ENCODE peak calls at places on chromosomes 2 and 18, in five cellular contexts. B, G, W, L and Y are unnamed samples.

GRCh38 chr18:22831441-22831904 is 101.7 kb upstream of the RBBP8 start:
- DNase-seq in B (no peak), G (peak), W (no peak), L (no peak), Y (no peak)

GRCh38 chr18:35463837-35464236 is 33.9 kb downstream of the INO80C start:
- DNase-seq in B (no peak), G (no peak), W (no peak), L (no peak), Y (no peak)

GRCh38 chr2:3073196-3073595 is 304.4 kb downstream of the EIPR1 start:
- DNase-seq in B (no peak), G (no peak), W (no peak), L (no peak), Y (no peak)

GRCh38 chr18:27656167-27656778 is 471.2 kb upstream of the CHST9 start:
- DNase-seq in B (no peak), G (peak), W (no peak), L (no peak), Y (no peak)

GRCh38 chr2:237354930-237355329 is 59.0 kb downstream of the COL6A3 start:
- DNase-seq in B (no peak), G (no peak), W (no peak), L (no peak), Y (no peak)

GRCh38 chr2:73937103-73937885 is 10.6 kb downstream of the DGUOK start:
- DNase-seq in B (no peak), G (no peak), W (no peak), L (no peak), Y (no peak)

GRCh38 chr18:75384144-75384543 is 43.4 kb downstream of the SMIM21 start:
- DNase-seq in B (no peak), G (no peak), W (no peak), L (no peak), Y (no peak)

GRCh38 chr18:23994361-23994902 is 20.1 kb upstream of the TTC39C start:
- DNase-seq in B (no peak), G (peak), W (peak), L (no peak), Y (peak)

GRCh38 chr2:26459991-26460612 is 17.8 kb downstream of the OTOF start:
- DNase-seq in B (no peak), G (no peak), W (no peak), L (no peak), Y (no peak)

GRCh38 chr18:22210331-22210754 is 41.0 kb downstream of the GATA6 start:
- DNase-seq in B (no peak), G (no peak), W (no peak), L (no peak), Y (no peak)

GRCh38 chr2:218284106-218284811 is 8.0 kb downstream of the TMBIM1 start:
- DNase-seq in B (peak), G (peak), W (no peak), L (peak), Y (no peak)

GRCh38 chr2:196598412-196598811 is 41.1 kb upstream of the CCDC150 start:
- DNase-seq in B (no peak), G (no peak), W (no peak), L (no peak), Y (no peak)